ENCODE peak calls at places on chromosomes 16 and 17, in eight cellular contexts. D is A549; O is CD4-positive, CD25-positive, alpha-beta regulatory T cell; I is PC-9; E is endothelial cell of umbilical vein; K is lower lobe of right lung; U is caudate nucleus; H is transverse colon. G is an unnamed sample.
A peak's percentile ranks its signal among the peaks of the same experiment; 100 is the strongest.

GRCh38 chr16:28309811-28310311 is 17.5 kb downstream of the SBK1 start:
- DNase-seq in O (peak; percentile 59), I (no peak), E (no peak), D (no peak), U (no peak), K (peak; percentile 72), H (peak; percentile 20), G (no peak)

GRCh38 chr16:23745263-23745662 is 9.6 kb upstream of the CHP2 start:
- DNase-seq in O (no peak), D (no peak), E (no peak), K (no peak), I (no peak), U (no peak), H (no peak), G (no peak)

GRCh38 chr16:53220585-53220984 is 165.8 kb downstream of the CHD9 start:
- DNase-seq in O (no peak), I (no peak), U (no peak), D (no peak), H (no peak), E (peak; percentile 71), K (no peak), G (no peak)

GRCh38 chr17:4215882-4216411 is 47.8 kb downstream of the ANKFY1 start:
- DNase-seq in O (no peak), E (no peak), D (no peak), K (no peak), H (no peak), U (no peak), I (no peak), G (no peak)

GRCh38 chr17:76543482-76544122 is 3.8 kb downstream of the PRCD start:
- DNase-seq in H (no peak), I (no peak), U (peak; percentile 76), D (no peak), E (no peak), O (no peak), K (no peak), G (no peak)

GRCh38 chr16:84950906-84951305 is 60.4 kb downstream of the ZDHHC7 start:
- DNase-seq in K (no peak), U (no peak), D (peak; percentile 51), O (no peak), H (no peak), I (peak; percentile 25), E (no peak), G (no peak)

GRCh38 chr16:4805231-4805630 is 2.8 kb upstream of the ROGDI start:
- DNase-seq in O (no peak), I (no peak), D (no peak), U (no peak), H (no peak), E (no peak), K (no peak), G (no peak)

GRCh38 chr17:67042104-67042899 is 2.1 kb upstream of the CACNG1 start:
- DNase-seq in E (no peak), O (no peak), H (no peak), K (no peak), D (no peak), U (peak; percentile 33), I (no peak), G (no peak)

GRCh38 chr16:56679078-56679730 is 3.1 kb upstream of the MT1X start:
- DNase-seq in E (no peak), O (no peak), I (no peak), U (no peak), K (no peak), H (no peak), D (no peak), G (peak; percentile 44)

GRCh38 chr16:75053791-75054555 is 55.1 kb downstream of the ZNRF1 start:
- DNase-seq in U (peak; percentile 24), H (peak; percentile 94), D (no peak), I (peak; percentile 72), O (no peak), K (peak; percentile 53), E (peak; percentile 21), G (no peak)

GRCh38 chr17:16980813-16981731 is 9.2 kb upstream of the TNFRSF13B start:
- DNase-seq in E (no peak), H (peak; percentile 71), O (no peak), I (no peak), D (no peak), U (no peak), K (no peak), G (no peak)

GRCh38 chr17:42309142-42309541 is 20.8 kb downstream of the STAT5A start:
- DNase-seq in I (no peak), H (no peak), E (no peak), U (no peak), D (no peak), K (no peak), O (no peak), G (no peak)

GRCh38 chr17:42311240-42312034 is 23.1 kb downstream of the STAT5A start:
- DNase-seq in O (no peak), U (peak; percentile 29), K (peak; percentile 93), E (no peak), D (no peak), H (peak; percentile 78), I (no peak), G (peak; percentile 96)

GRCh38 chr17:42312035-42312284 is 23.7 kb downstream of the STAT5A start:
- DNase-seq in I (no peak), E (no peak), U (no peak), H (no peak), D (no peak), K (no peak), O (no peak), G (no peak)

GRCh38 chr17:42312285-42313130 is 24.2 kb downstream of the STAT5A start:
- DNase-seq in O (peak; percentile 53), E (peak; percentile 85), U (peak; percentile 74), K (peak; percentile 88), I (no peak), H (peak; percentile 83), D (peak; percentile 86), G (peak; percentile 95)

GRCh38 chr17:42310281-42311156 is 22.2 kb downstream of the STAT5A start:
- DNase-seq in K (no peak), E (no peak), H (no peak), O (no peak), U (no peak), D (no peak), I (no peak), G (no peak)
- H3K27ac ChIP-seq in K (peak overlapping the region; percentile 71), E (no peak overlapping the region), H (peak overlapping the region; percentile 82), O (no peak overlapping the region), U (peak overlapping the region; percentile 55), D (no peak overlapping the region), I (no peak overlapping the region), G (peak overlapping the region; percentile 84)

DNA sequence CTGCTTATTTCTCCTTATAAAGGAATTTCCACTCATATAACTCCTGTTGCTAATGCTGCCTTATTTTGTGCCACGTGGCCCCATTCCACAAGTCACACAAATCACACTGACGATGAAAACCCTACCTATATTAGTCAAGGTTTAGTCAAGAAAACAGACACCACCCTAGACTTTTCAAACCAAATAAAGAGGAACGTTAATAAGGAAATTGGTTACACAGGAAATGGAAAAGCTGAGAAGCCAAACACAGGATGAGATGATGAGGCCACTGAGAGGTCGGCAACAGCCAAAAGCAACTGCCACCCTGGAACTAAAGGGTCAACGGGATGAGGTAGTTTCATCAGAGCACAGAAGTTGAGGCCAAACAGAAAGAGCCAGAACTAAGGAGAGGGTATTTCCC is 47.3 kb upstream of the ALOX12 start:
- DNase-seq in U (no peak), D (no peak), I (no peak), K (no peak), E (peak; percentile 33), O (no peak), H (no peak), G (no peak)
- H3K27ac ChIP-seq in U (no peak overlapping the region), D (no peak overlapping the region), I (no peak overlapping the region), K (no peak overlapping the region), E (no peak overlapping the region), O (no peak overlapping the region), H (no peak overlapping the region), G (no peak overlapping the region)

GRCh38 chr17:2177235-2177811 is 122.4 kb downstream of the HIC1 start:
- DNase-seq in U (no peak), I (no peak), E (peak; percentile 93), K (no peak), O (no peak), H (no peak), D (no peak), G (no peak)

GRCh38 chr17:2176484-2177175 is 121.7 kb downstream of the HIC1 start:
- DNase-seq in O (no peak), I (no peak), H (no peak), K (no peak), U (no peak), D (no peak), E (peak; percentile 59), G (no peak)

GRCh38 chr17:2174048-2174447 is 119.1 kb downstream of the HIC1 start:
- DNase-seq in O (no peak), K (no peak), D (no peak), I (no peak), H (no peak), E (no peak), U (no peak), G (no peak)

GRCh38 chr17:2174471-2175293 is 119.8 kb downstream of the HIC1 start:
- DNase-seq in E (peak; percentile 98), H (peak; percentile 25), U (no peak), D (no peak), I (no peak), O (no peak), K (peak; percentile 70), G (peak; percentile 84)

DNA sequence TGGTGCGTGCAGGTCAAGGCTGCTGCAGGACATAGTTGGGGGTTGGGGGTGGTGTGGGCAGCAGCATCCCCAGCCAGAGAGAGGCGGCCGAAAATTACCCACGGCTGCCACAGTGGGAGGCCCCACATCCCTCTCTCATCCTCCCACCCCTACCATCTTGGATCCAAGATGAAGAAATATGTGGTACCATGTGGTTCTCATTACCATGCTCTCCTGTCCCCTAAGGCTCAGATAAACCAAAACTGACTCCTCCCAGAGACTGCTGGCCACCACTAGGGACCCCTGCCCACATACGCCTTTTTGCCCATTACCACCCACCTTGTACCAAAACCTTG is 120.4 kb downstream of the HIC1 start:
- DNase-seq in O (no peak), D (no peak), I (no peak), H (no peak), E (no peak), U (no peak), K (no peak), G (no peak)
- H3K27ac ChIP-seq in O (no peak overlapping the region), D (no peak overlapping the region), I (no peak overlapping the region), H (peak overlapping the region; percentile 76), E (peak overlapping the region; percentile 94), U (no peak overlapping the region), K (peak overlapping the region; percentile 74), G (peak overlapping the region; percentile 55)

GRCh38 chr16:72043539-72043938 is 10.8 kb upstream of the HP start:
- DNase-seq in K (no peak), D (no peak), U (no peak), O (no peak), E (no peak), H (no peak), I (no peak), G (no peak)

GRCh38 chr16:72042157-72042660 is 12.1 kb upstream of the HP start:
- DNase-seq in D (no peak), O (no peak), K (no peak), E (peak; percentile 57), H (no peak), U (no peak), I (peak; percentile 38), G (no peak)

GRCh38 chr16:72044825-72045359 is 9.4 kb upstream of the HP start:
- DNase-seq in I (no peak), O (no peak), E (no peak), D (no peak), K (no peak), U (no peak), H (no peak), G (no peak)

DNA sequence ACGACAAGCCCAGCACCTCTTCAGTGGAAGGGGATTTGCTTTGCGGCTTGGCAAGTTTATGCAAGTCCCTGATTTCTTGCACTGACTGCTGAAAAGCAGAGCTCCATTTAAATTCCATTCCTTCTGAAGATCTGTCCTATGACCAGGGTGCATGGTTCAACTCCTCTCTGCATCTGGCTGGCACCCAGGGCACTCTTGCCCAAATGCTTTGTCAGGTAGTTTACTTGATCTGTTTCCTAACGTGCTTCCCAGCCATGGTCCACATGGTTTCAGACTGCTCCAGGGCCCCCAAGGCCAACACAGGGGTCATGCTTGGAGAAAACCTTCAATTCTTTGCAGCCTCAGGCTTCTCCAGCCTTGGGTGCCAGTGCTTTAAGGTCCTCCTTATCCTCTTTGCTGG is 11.2 kb upstream of the HP start:
- DNase-seq in U (no peak), K (no peak), D (no peak), H (no peak), O (no peak), E (no peak), I (no peak), G (no peak)
- H3K27ac ChIP-seq in U (no peak overlapping the region), K (no peak overlapping the region), D (no peak overlapping the region), H (no peak overlapping the region), O (no peak overlapping the region), E (no peak overlapping the region), I (no peak overlapping the region), G (no peak overlapping the region)